ENCODE peak calls at places on chromosomes 3 and 15, in seven cellular contexts. V is endothelial cell of umbilical vein, X is IMR-90, L is K562, Q is PC-9, A is neural progenitor cell, J is mesendoderm. M is an unnamed sample.

GRCh38 chr15:29864501-29864900 is 42.2 kb upstream of the TJP1 start:
- DNase-seq in V (peak; percentile 57), X (no peak), L (no peak), Q (no peak), A (no peak), J (peak; percentile 74), M (no peak)

GRCh38 chr3:114866430-114866829 is 280.7 kb downstream of the ZBTB20 start:
- DNase-seq in V (no peak), X (no peak), L (no peak), Q (no peak), A (no peak), J (no peak), M (no peak)

GRCh38 chr15:39692464-39693327 is 89.9 kb downstream of the FSIP1 start:
- DNase-seq in V (no peak), X (no peak), L (no peak), Q (no peak), A (peak; percentile 96), J (no peak), M (peak; percentile 74)

GRCh38 chr15:45449878-45450277 is 71.5 kb upstream of the GATM start:
- DNase-seq in V (no peak), X (no peak), L (no peak), Q (peak; percentile 94), A (no peak), J (no peak), M (no peak)

GRCh38 chr15:98294126-98294525 is 333.6 kb downstream of the ARRDC4 start:
- DNase-seq in V (no peak), X (no peak), L (no peak), Q (no peak), A (no peak), J (no peak), M (no peak)

GRCh38 chr15:62886431-62887071 is 156.0 kb upstream of the TPM1 start:
- DNase-seq in V (peak; percentile 37), X (peak; percentile 37), L (no peak), Q (no peak), A (peak; percentile 69), J (peak; percentile 38), M (peak; percentile 39)

GRCh38 chr3:9862391-9863235 is 17.4 kb downstream of the CIDEC start:
- DNase-seq in V (peak; percentile 29), X (no peak), L (peak; percentile 100), Q (peak; percentile 31), A (peak; percentile 86), J (peak; percentile 70), M (peak; percentile 40)

GRCh38 chr3:179450321-179450720 is 949 bp downstream of the GNB4 start:
- DNase-seq in V (peak; percentile 56), X (peak; percentile 19), L (no peak), Q (no peak), A (peak; percentile 22), J (no peak), M (no peak)

GRCh38 chr3:169227911-169228310 is 435.6 kb downstream of the MECOM start:
- DNase-seq in V (peak; percentile 88), X (peak; percentile 71), L (no peak), Q (no peak), A (peak; percentile 75), J (peak; percentile 38), M (no peak)

GRCh38 chr3:142935963-142936362 is 27.5 kb downstream of the PAQR9 start:
- DNase-seq in V (no peak), X (no peak), L (no peak), Q (no peak), A (no peak), J (no peak), M (no peak)

GRCh38 chr15:28003302-28004037 is 95.6 kb downstream of the OCA2 start:
- DNase-seq in V (no peak), X (no peak), L (no peak), Q (no peak), A (no peak), J (no peak), M (no peak)

GRCh38 chr15:60574801-60575631 is 96.1 kb upstream of the ICE2 start:
- DNase-seq in V (peak; percentile 56), X (peak; percentile 38), L (no peak), Q (no peak), A (no peak), J (no peak), M (no peak)

GRCh38 chr15:72932461-72932860 is 119.8 kb upstream of the NEO1 start:
- DNase-seq in V (no peak), X (no peak), L (no peak), Q (no peak), A (peak; percentile 15), J (no peak), M (no peak)

GRCh38 chr3:43259626-43260025 is 26.7 kb upstream of the SNRK start:
- DNase-seq in V (no peak), X (no peak), L (no peak), Q (peak; percentile 4), A (no peak), J (no peak), M (no peak)

GRCh38 chr3:62718011-62718410 is 157.2 kb downstream of the CADPS start:
- DNase-seq in V (no peak), X (no peak), L (no peak), Q (no peak), A (no peak), J (no peak), M (no peak)

GRCh38 chr3:128409621-128410581 is 56.8 kb downstream of the DNAJB8 start:
- DNase-seq in V (no peak), X (no peak), L (peak; percentile 71), Q (no peak), A (no peak), J (no peak), M (no peak)

GRCh38 chr3:119579366-119580147 is at the start of gene ADPRH:
- DNase-seq in V (peak; percentile 78), X (peak; percentile 17), L (peak; percentile 67), Q (peak; percentile 73), A (peak; percentile 87), J (peak; percentile 88), M (peak; percentile 68)

GRCh38 chr3:14771593-14772497 is 46.9 kb upstream of the FGD5 start:
- DNase-seq in V (no peak), X (no peak), L (peak; percentile 48), Q (no peak), A (no peak), J (no peak), M (no peak)

GRCh38 chr3:54982807-54983206 is 54.9 kb upstream of the LRTM1 start:
- DNase-seq in V (no peak), X (no peak), L (no peak), Q (no peak), A (no peak), J (no peak), M (no peak)

GRCh38 chr3:85007195-85008094 is 48.7 kb downstream of the CADM2 start:
- DNase-seq in V (no peak), X (no peak), L (no peak), Q (no peak), A (no peak), J (no peak), M (no peak)

GRCh38 chr3:20575153-20575552 is 389.1 kb upstream of the SGO1 start:
- DNase-seq in V (no peak), X (peak; percentile 78), L (no peak), Q (no peak), A (peak; percentile 3), J (no peak), M (no peak)
- H3K4me2 ChIP-seq in V (no peak overlapping the region), X (peak overlapping the region; percentile 70), L (no peak overlapping the region), Q (no peak overlapping the region), A (no peak overlapping the region), J (no peak overlapping the region), M (no peak overlapping the region)

GRCh38 chr3:157103860-157104259 is 56.1 kb downstream of the CCNL1 start:
- DNase-seq in V (no peak), X (no peak), L (no peak), Q (no peak), A (no peak), J (no peak), M (no peak)

GRCh38 chr3:157104521-157104920 is 55.4 kb downstream of the CCNL1 start:
- DNase-seq in V (no peak), X (peak; percentile 48), L (no peak), Q (no peak), A (no peak), J (no peak), M (no peak)

GRCh38 chr3:157103280-157103679 is 56.7 kb downstream of the CCNL1 start:
- DNase-seq in V (no peak), X (no peak), L (no peak), Q (no peak), A (no peak), J (no peak), M (no peak)

GRCh38 chr3:157107037-157107436 is 52.9 kb downstream of the CCNL1 start:
- DNase-seq in V (no peak), X (no peak), L (no peak), Q (no peak), A (no peak), J (no peak), M (no peak)

GRCh38 chr3:157104928-157105652 is 54.9 kb downstream of the CCNL1 start:
- DNase-seq in V (no peak), X (no peak), L (peak; percentile 40), Q (no peak), A (peak; percentile 80), J (peak; percentile 97), M (no peak)
- H3K27ac ChIP-seq in V (no peak overlapping the region), X (no peak overlapping the region), L (no peak overlapping the region), Q (no peak overlapping the region), A (no peak overlapping the region), J (no peak overlapping the region), M (no peak overlapping the region)

DNA sequence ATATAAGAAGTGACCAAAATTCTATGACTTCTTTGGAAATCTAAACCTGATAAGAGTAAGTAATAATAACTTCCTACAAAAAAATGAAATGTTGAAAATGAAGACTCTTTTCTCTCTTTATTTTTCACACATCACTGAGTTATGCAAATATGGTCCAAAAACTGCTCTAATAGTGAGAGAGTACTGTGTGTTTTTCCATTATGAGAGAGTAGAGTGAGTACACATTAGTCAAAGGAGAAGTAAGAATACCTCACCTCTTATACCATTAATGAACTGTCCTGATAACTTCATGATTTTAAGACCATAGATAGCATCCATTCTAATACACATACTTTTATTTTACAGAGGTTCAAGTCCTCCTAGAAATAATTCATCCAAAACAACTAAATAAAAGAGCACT is 1310.2 kb downstream of the SI start:
- DNase-seq in V (no peak), X (no peak), L (no peak), Q (no peak), A (no peak), J (no peak), M (no peak)
- H3K4me2 ChIP-seq in V (no peak overlapping the region), X (no peak overlapping the region), L (no peak overlapping the region), Q (no peak overlapping the region), A (no peak overlapping the region), J (no peak overlapping the region), M (no peak overlapping the region)

DNA sequence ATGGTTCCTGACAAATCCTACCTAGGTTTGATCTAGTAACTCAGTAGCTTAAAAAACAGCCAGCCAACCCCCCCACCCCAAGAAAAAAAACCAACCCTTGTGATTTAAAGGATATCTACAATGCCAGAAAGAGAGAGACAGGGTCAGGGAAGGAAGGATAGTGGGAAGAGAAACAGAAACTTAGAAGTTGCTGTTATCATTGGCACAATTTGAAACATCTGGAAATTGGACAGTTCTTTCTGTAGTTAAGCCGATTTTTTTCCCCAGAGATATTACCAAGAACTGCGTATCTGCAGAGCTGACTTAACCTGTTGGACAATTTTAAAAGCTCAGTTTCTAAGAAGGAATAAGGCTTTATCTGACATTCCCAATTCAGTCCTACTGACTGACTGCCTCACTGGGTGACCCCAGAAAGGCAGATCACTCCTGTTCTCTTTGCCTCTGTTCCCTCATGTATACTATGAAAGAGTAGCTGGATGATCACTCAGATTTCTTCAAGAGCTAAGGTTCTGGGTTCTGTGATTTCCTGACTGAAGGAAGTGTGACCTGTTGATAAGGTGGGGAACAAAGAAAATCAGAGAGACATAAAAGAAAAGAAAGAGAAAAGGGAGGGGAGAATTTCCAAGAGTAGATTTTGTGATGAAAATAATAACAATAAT is 128.3 kb downstream of the MAP2K5 start:
- DNase-seq in V (no peak), X (no peak), L (peak; percentile 8), Q (no peak), A (no peak), J (no peak), M (no peak)
- H3K27ac ChIP-seq in V (no peak overlapping the region), X (no peak overlapping the region), L (no peak overlapping the region), Q (no peak overlapping the region), A (no peak overlapping the region), J (no peak overlapping the region), M (no peak overlapping the region)

GRCh38 chr3:98784042-98784441 is 20.9 kb downstream of the ST3GAL6 start:
- DNase-seq in V (peak; percentile 36), X (no peak), L (no peak), Q (no peak), A (no peak), J (no peak), M (no peak)
- H3K4me2 ChIP-seq in V (no peak overlapping the region), X (no peak overlapping the region), L (no peak overlapping the region), Q (no peak overlapping the region), A (no peak overlapping the region), J (no peak overlapping the region), M (no peak overlapping the region)